ENCODE peak calls at places on chromosomes 5 and 9, in five cellular contexts. One of them, this sample, is unnamed.

GRCh38 chr5:159395202-159395601 is 64.9 kb upstream of the IL12B start:
- DNase-seq in ovary: no peak
- DNase-seq in heart left ventricle: no peak
- DNase-seq in H1: no peak
- DNase-seq in fibroblast of pulmonary artery: no peak
- DNase-seq in this sample: no peak

GRCh38 chr9:72772641-72773040 is 180.2 kb downstream of the ALDH1A1 start:
- DNase-seq in ovary: no peak
- DNase-seq in heart left ventricle: no peak
- DNase-seq in H1: no peak
- DNase-seq in fibroblast of pulmonary artery: no peak
- DNase-seq in this sample: peak

GRCh38 chr9:36166150-36166927 is 2.8 kb upstream of the CCIN start:
- DNase-seq in ovary: peak
- DNase-seq in heart left ventricle: peak
- DNase-seq in H1: peak
- DNase-seq in fibroblast of pulmonary artery: peak
- DNase-seq in this sample: peak

GRCh38 chr5:6402939-6403338 is 24.6 kb upstream of the MED10 start:
- DNase-seq in ovary: no peak
- DNase-seq in heart left ventricle: no peak
- DNase-seq in H1: no peak
- DNase-seq in fibroblast of pulmonary artery: no peak
- DNase-seq in this sample: no peak

GRCh38 chr9:98099898-98100297 is 19.1 kb downstream of the TRIM14 start:
- DNase-seq in ovary: no peak
- DNase-seq in heart left ventricle: no peak
- DNase-seq in H1: no peak
- DNase-seq in fibroblast of pulmonary artery: no peak
- DNase-seq in this sample: no peak

GRCh38 chr9:77707696-77708095 is 59.6 kb upstream of the GNA14 start:
- DNase-seq in ovary: peak
- DNase-seq in heart left ventricle: peak
- DNase-seq in H1: no peak
- DNase-seq in fibroblast of pulmonary artery: peak
- DNase-seq in this sample: peak

GRCh38 chr9:2060425-2060824 is 45.3 kb downstream of the SMARCA2 start:
- DNase-seq in ovary: no peak
- DNase-seq in heart left ventricle: peak
- DNase-seq in H1: no peak
- DNase-seq in fibroblast of pulmonary artery: peak
- DNase-seq in this sample: no peak

GRCh38 chr9:108850293-108850897 is 5.4 kb downstream of the ACTL7B start:
- DNase-seq in ovary: no peak
- DNase-seq in heart left ventricle: no peak
- DNase-seq in H1: no peak
- DNase-seq in fibroblast of pulmonary artery: peak
- DNase-seq in this sample: peak

GRCh38 chr5:155004138-155004744 is 9.3 kb upstream of the KIF4B start:
- DNase-seq in ovary: no peak
- DNase-seq in heart left ventricle: no peak
- DNase-seq in H1: no peak
- DNase-seq in fibroblast of pulmonary artery: peak
- DNase-seq in this sample: peak

GRCh38 chr9:120289091-120289490 is 290.9 kb downstream of the CDK5RAP2 start:
- DNase-seq in ovary: no peak
- DNase-seq in heart left ventricle: no peak
- DNase-seq in H1: no peak
- DNase-seq in fibroblast of pulmonary artery: no peak
- DNase-seq in this sample: no peak

GRCh38 chr5:10301842-10302610 is 5.7 kb downstream of the CMBL start:
- DNase-seq in ovary: peak
- DNase-seq in heart left ventricle: peak
- DNase-seq in H1: no peak
- DNase-seq in fibroblast of pulmonary artery: no peak
- DNase-seq in this sample: no peak

GRCh38 chr9:3708751-3709150 is 182.9 kb upstream of the RFX3 start:
- DNase-seq in ovary: no peak
- DNase-seq in heart left ventricle: no peak
- DNase-seq in H1: no peak
- DNase-seq in fibroblast of pulmonary artery: peak
- DNase-seq in this sample: peak

GRCh38 chr5:68216737-68217231 is 1.2 kb downstream of the PIK3R1 start:
- DNase-seq in ovary: no peak
- DNase-seq in heart left ventricle: no peak
- DNase-seq in H1: no peak
- DNase-seq in fibroblast of pulmonary artery: peak
- DNase-seq in this sample: peak

GRCh38 chr9:78510035-78510434 is 213.1 kb downstream of the PSAT1 start:
- DNase-seq in ovary: no peak
- DNase-seq in heart left ventricle: no peak
- DNase-seq in H1: no peak
- DNase-seq in fibroblast of pulmonary artery: no peak
- DNase-seq in this sample: no peak

GRCh38 chr5:113617191-113617796 is 103.8 kb downstream of the YTHDC2 start:
- DNase-seq in ovary: no peak
- DNase-seq in heart left ventricle: no peak
- DNase-seq in H1: no peak
- DNase-seq in fibroblast of pulmonary artery: no peak
- DNase-seq in this sample: no peak

GRCh38 chr5:82105457-82105856 is 133.6 kb downstream of the ATG10 start:
- DNase-seq in ovary: no peak
- DNase-seq in heart left ventricle: no peak
- DNase-seq in H1: no peak
- DNase-seq in fibroblast of pulmonary artery: peak
- DNase-seq in this sample: peak

GRCh38 chr5:138037907-138038633 is 5.2 kb upstream of the FAM13B start:
- DNase-seq in ovary: no peak
- DNase-seq in heart left ventricle: no peak
- DNase-seq in H1: no peak
- DNase-seq in fibroblast of pulmonary artery: no peak
- DNase-seq in this sample: no peak

GRCh38 chr9:31597977-31598376 is 786.5 kb upstream of the ACO1 start:
- DNase-seq in ovary: no peak
- DNase-seq in heart left ventricle: no peak
- DNase-seq in H1: no peak
- DNase-seq in fibroblast of pulmonary artery: no peak
- DNase-seq in this sample: peak

GRCh38 chr5:41707853-41708603 is 162.2 kb downstream of the OXCT1 start:
- DNase-seq in ovary: no peak
- DNase-seq in heart left ventricle: no peak
- DNase-seq in H1: no peak
- DNase-seq in fibroblast of pulmonary artery: peak
- DNase-seq in this sample: peak

GRCh38 chr5:1429501-1429900 is 15.7 kb downstream of the SLC6A3 start:
- DNase-seq in ovary: no peak
- DNase-seq in heart left ventricle: no peak
- DNase-seq in H1: no peak
- DNase-seq in fibroblast of pulmonary artery: no peak
- DNase-seq in this sample: no peak

GRCh38 chr5:127705120-127705892 is 2.1 kb downstream of the CCDC192 start:
- DNase-seq in ovary: peak
- DNase-seq in heart left ventricle: no peak
- DNase-seq in H1: no peak
- DNase-seq in fibroblast of pulmonary artery: peak
- DNase-seq in this sample: peak

GRCh38 chr9:69932901-69933300 is 110.7 kb upstream of the MAMDC2 start:
- DNase-seq in ovary: no peak
- DNase-seq in heart left ventricle: no peak
- DNase-seq in H1: no peak
- DNase-seq in fibroblast of pulmonary artery: peak
- DNase-seq in this sample: peak

GRCh38 chr9:100167176-100167575 is 68.1 kb downstream of the INVS start:
- DNase-seq in ovary: no peak
- DNase-seq in heart left ventricle: no peak
- DNase-seq in H1: no peak
- DNase-seq in fibroblast of pulmonary artery: peak
- DNase-seq in this sample: peak

GRCh38 chr5:154791535-154791934 is 36.4 kb downstream of the LARP1 start:
- DNase-seq in ovary: no peak
- DNase-seq in heart left ventricle: no peak
- DNase-seq in H1: no peak
- DNase-seq in fibroblast of pulmonary artery: no peak
- DNase-seq in this sample: no peak

GRCh38 chr9:2570615-2571479 is 50.7 kb upstream of the VLDLR start:
- DNase-seq in ovary: peak
- DNase-seq in heart left ventricle: peak
- DNase-seq in H1: no peak
- DNase-seq in fibroblast of pulmonary artery: peak
- DNase-seq in this sample: peak

GRCh38 chr9:134025606-134026541 is 593 bp downstream of the BRD3OS start:
- DNase-seq in ovary: peak
- DNase-seq in heart left ventricle: no peak
- DNase-seq in H1: no peak
- DNase-seq in fibroblast of pulmonary artery: peak
- DNase-seq in this sample: peak

GRCh38 chr9:127523312-127523851 is 72.1 kb downstream of the LRSAM1 start:
- DNase-seq in ovary: no peak
- DNase-seq in heart left ventricle: no peak
- DNase-seq in H1: no peak
- DNase-seq in fibroblast of pulmonary artery: peak
- DNase-seq in this sample: peak

GRCh38 chr5:158660726-158661125 is 439.0 kb downstream of the EBF1 start:
- DNase-seq in ovary: no peak
- DNase-seq in heart left ventricle: no peak
- DNase-seq in H1: no peak
- DNase-seq in fibroblast of pulmonary artery: no peak
- DNase-seq in this sample: peak

GRCh38 chr9:12604154-12604825 is 88.9 kb upstream of the TYRP1 start:
- DNase-seq in ovary: no peak
- DNase-seq in heart left ventricle: peak
- DNase-seq in H1: no peak
- DNase-seq in fibroblast of pulmonary artery: peak
- DNase-seq in this sample: peak

GRCh38 chr5:142025637-142026036 is 12.8 kb upstream of the GNPDA1 start:
- DNase-seq in ovary: no peak
- DNase-seq in heart left ventricle: no peak
- DNase-seq in H1: no peak
- DNase-seq in fibroblast of pulmonary artery: no peak
- DNase-seq in this sample: no peak
- H3K4me3 ChIP-seq in ovary: peak
- H3K4me3 ChIP-seq in heart left ventricle: no peak
- H3K4me3 ChIP-seq in H1: no peak
- H3K4me3 ChIP-seq in fibroblast of pulmonary artery: peak
- H3K4me3 ChIP-seq in this sample: no peak

GRCh38 chr9:129836342-129837007 is 1.2 kb downstream of the USP20 start:
- DNase-seq in ovary: no peak
- DNase-seq in heart left ventricle: no peak
- DNase-seq in H1: no peak
- DNase-seq in fibroblast of pulmonary artery: no peak
- DNase-seq in this sample: no peak
- TF ChIP-seq CTCF in ovary: no peak
- TF ChIP-seq CTCF in heart left ventricle: no peak
- TF ChIP-seq CTCF in H1: no peak
- TF ChIP-seq CTCF in fibroblast of pulmonary artery: no peak
- TF ChIP-seq CTCF in this sample: peak

GRCh38 chr9:137052998-137053943 is 590 bp downstream of the ENTPD2 start:
- DNase-seq in ovary: no peak
- DNase-seq in heart left ventricle: no peak
- DNase-seq in H1: no peak
- DNase-seq in fibroblast of pulmonary artery: no peak
- DNase-seq in this sample: no peak
- H3K4me3 ChIP-seq in ovary: peak
- H3K4me3 ChIP-seq in heart left ventricle: peak
- H3K4me3 ChIP-seq in H1: peak
- H3K4me3 ChIP-seq in fibroblast of pulmonary artery: no peak
- H3K4me3 ChIP-seq in this sample: no peak

DNA sequence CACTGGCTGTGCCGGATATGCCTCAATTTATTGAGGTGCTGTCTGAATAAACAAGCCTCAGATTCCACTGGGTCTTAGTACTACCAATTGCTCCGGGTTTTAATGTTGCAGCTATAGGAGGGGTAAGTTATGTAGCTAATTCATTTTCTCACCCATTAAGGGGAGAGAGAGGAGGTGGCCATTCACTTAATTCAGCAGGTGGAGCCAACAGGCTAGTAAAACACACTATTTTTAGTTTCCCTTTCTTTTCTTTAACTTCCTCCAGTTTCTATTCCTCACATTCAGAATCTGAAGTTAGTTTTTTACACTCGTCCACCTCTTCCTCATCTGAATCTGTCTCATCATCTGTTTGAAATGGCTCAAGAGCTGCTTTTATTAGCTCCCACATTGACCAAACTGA is 105.6 kb upstream of the CDH10 start:
- DNase-seq in ovary: no peak
- DNase-seq in heart left ventricle: no peak
- DNase-seq in H1: no peak
- DNase-seq in fibroblast of pulmonary artery: no peak
- DNase-seq in this sample: no peak
- TF ChIP-seq CTCF in ovary: no peak
- TF ChIP-seq CTCF in heart left ventricle: no peak
- TF ChIP-seq CTCF in H1: no peak
- TF ChIP-seq CTCF in fibroblast of pulmonary artery: no peak
- TF ChIP-seq CTCF in this sample: no peak

DNA sequence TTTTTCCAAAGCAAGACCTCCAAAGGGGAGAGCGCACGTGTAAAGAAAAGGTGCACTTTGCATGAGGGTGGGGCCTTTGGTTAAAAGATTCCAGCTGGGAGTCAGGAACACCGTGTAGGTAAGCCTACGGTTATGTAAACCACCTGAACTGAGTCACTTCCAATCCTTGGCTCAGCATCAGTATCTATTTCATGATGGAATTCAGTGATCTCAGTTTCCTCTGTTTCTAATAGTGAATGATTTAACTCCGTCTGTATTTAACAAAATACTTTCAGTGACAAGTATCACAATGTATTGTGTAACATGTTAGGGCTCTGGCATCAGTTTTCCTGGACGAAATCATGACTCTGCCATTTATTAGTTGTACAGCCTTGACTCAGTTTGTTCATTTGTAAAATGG is 1.3 kb upstream of the SVEP1 start:
- DNase-seq in ovary: no peak
- DNase-seq in heart left ventricle: no peak
- DNase-seq in H1: no peak
- DNase-seq in fibroblast of pulmonary artery: peak
- DNase-seq in this sample: no peak
- H3K4me3 ChIP-seq in ovary: no peak
- H3K4me3 ChIP-seq in heart left ventricle: no peak
- H3K4me3 ChIP-seq in H1: no peak
- H3K4me3 ChIP-seq in fibroblast of pulmonary artery: peak
- H3K4me3 ChIP-seq in this sample: no peak

This sample was measured in choroid plexus epithelial cell.